ENCODE peak calls at places on chromosomes 12 and 14, in nine cellular contexts. One of them, this sample, is unnamed.

GRCh38 chr12:120754792-120755191 is 29.2 kb downstream of the ACADS start:
- DNase-seq in T47D: no peak
- DNase-seq in stomach: no peak
- DNase-seq in stimulated activated CD4-positive, alpha-beta T cell treated with anti-CD3 and anti-CD28 coated beads, Interleukin-12 subunit alpha, Interleukin-12 subunit beta, amount 100 ng/mL, for 48 hours: no peak
- DNase-seq in lower leg skin: no peak
- DNase-seq in AG10803: no peak
- DNase-seq in activated T-helper 1 cell treated with Interleukin-2 at 50 U/mL for 16 hours: no peak
- DNase-seq in GM10248: no peak
- DNase-seq in central memory CD8-positive, alpha-beta T cell: no peak
- DNase-seq in this sample: no peak

GRCh38 chr14:21711360-21711961 is 37.8 kb upstream of the OR4E1 start:
- DNase-seq in T47D: peak; percentile 23
- DNase-seq in stomach: no peak
- DNase-seq in stimulated activated CD4-positive, alpha-beta T cell treated with anti-CD3 and anti-CD28 coated beads, Interleukin-12 subunit alpha, Interleukin-12 subunit beta, amount 100 ng/mL, for 48 hours: no peak
- DNase-seq in lower leg skin: no peak
- DNase-seq in AG10803: peak; percentile 40
- DNase-seq in activated T-helper 1 cell treated with Interleukin-2 at 50 U/mL for 16 hours: no peak
- DNase-seq in GM10248: peak; percentile 52
- DNase-seq in central memory CD8-positive, alpha-beta T cell: no peak
- DNase-seq in this sample: no peak

GRCh38 chr14:28652782-28653181 is 113.8 kb upstream of the FOXG1 start:
- DNase-seq in T47D: no peak
- DNase-seq in stomach: no peak
- DNase-seq in stimulated activated CD4-positive, alpha-beta T cell treated with anti-CD3 and anti-CD28 coated beads, Interleukin-12 subunit alpha, Interleukin-12 subunit beta, amount 100 ng/mL, for 48 hours: no peak
- DNase-seq in lower leg skin: no peak
- DNase-seq in AG10803: peak; percentile 7
- DNase-seq in activated T-helper 1 cell treated with Interleukin-2 at 50 U/mL for 16 hours: no peak
- DNase-seq in GM10248: no peak
- DNase-seq in central memory CD8-positive, alpha-beta T cell: no peak
- DNase-seq in this sample: no peak

GRCh38 chr14:60250318-60251035 is 1.5 kb downstream of the PPM1A start:
- DNase-seq in T47D: no peak
- DNase-seq in stomach: no peak
- DNase-seq in stimulated activated CD4-positive, alpha-beta T cell treated with anti-CD3 and anti-CD28 coated beads, Interleukin-12 subunit alpha, Interleukin-12 subunit beta, amount 100 ng/mL, for 48 hours: no peak
- DNase-seq in lower leg skin: no peak
- DNase-seq in AG10803: peak; percentile 12
- DNase-seq in activated T-helper 1 cell treated with Interleukin-2 at 50 U/mL for 16 hours: no peak
- DNase-seq in GM10248: no peak
- DNase-seq in central memory CD8-positive, alpha-beta T cell: no peak
- DNase-seq in this sample: no peak

GRCh38 chr14:91694643-91695042 is 37.2 kb downstream of the CATSPERB start:
- DNase-seq in T47D: no peak
- DNase-seq in stomach: no peak
- DNase-seq in stimulated activated CD4-positive, alpha-beta T cell treated with anti-CD3 and anti-CD28 coated beads, Interleukin-12 subunit alpha, Interleukin-12 subunit beta, amount 100 ng/mL, for 48 hours: no peak
- DNase-seq in lower leg skin: no peak
- DNase-seq in AG10803: no peak
- DNase-seq in activated T-helper 1 cell treated with Interleukin-2 at 50 U/mL for 16 hours: no peak
- DNase-seq in GM10248: no peak
- DNase-seq in central memory CD8-positive, alpha-beta T cell: no peak
- DNase-seq in this sample: no peak

GRCh38 chr14:94593376-94593748 is 12.1 kb downstream of the SERPINA5 start:
- DNase-seq in T47D: no peak
- DNase-seq in stomach: no peak
- DNase-seq in stimulated activated CD4-positive, alpha-beta T cell treated with anti-CD3 and anti-CD28 coated beads, Interleukin-12 subunit alpha, Interleukin-12 subunit beta, amount 100 ng/mL, for 48 hours: no peak
- DNase-seq in lower leg skin: no peak
- DNase-seq in AG10803: no peak
- DNase-seq in activated T-helper 1 cell treated with Interleukin-2 at 50 U/mL for 16 hours: no peak
- DNase-seq in GM10248: no peak
- DNase-seq in central memory CD8-positive, alpha-beta T cell: no peak
- DNase-seq in this sample: no peak

GRCh38 chr14:54967496-54967895 is 59.4 kb downstream of the WDHD1 start:
- DNase-seq in T47D: no peak
- DNase-seq in stomach: no peak
- DNase-seq in stimulated activated CD4-positive, alpha-beta T cell treated with anti-CD3 and anti-CD28 coated beads, Interleukin-12 subunit alpha, Interleukin-12 subunit beta, amount 100 ng/mL, for 48 hours: no peak
- DNase-seq in lower leg skin: no peak
- DNase-seq in AG10803: no peak
- DNase-seq in activated T-helper 1 cell treated with Interleukin-2 at 50 U/mL for 16 hours: no peak
- DNase-seq in GM10248: no peak
- DNase-seq in central memory CD8-positive, alpha-beta T cell: no peak
- DNase-seq in this sample: no peak

GRCh38 chr12:47547077-47547476 is 158.8 kb downstream of the RPAP3 start:
- DNase-seq in T47D: no peak
- DNase-seq in stomach: no peak
- DNase-seq in stimulated activated CD4-positive, alpha-beta T cell treated with anti-CD3 and anti-CD28 coated beads, Interleukin-12 subunit alpha, Interleukin-12 subunit beta, amount 100 ng/mL, for 48 hours: no peak
- DNase-seq in lower leg skin: no peak
- DNase-seq in AG10803: peak; percentile 51
- DNase-seq in activated T-helper 1 cell treated with Interleukin-2 at 50 U/mL for 16 hours: no peak
- DNase-seq in GM10248: no peak
- DNase-seq in central memory CD8-positive, alpha-beta T cell: no peak
- DNase-seq in this sample: no peak

GRCh38 chr12:2084553-2085296 is 31.9 kb downstream of the CACNA1C start:
- DNase-seq in T47D: no peak
- DNase-seq in stomach: no peak
- DNase-seq in stimulated activated CD4-positive, alpha-beta T cell treated with anti-CD3 and anti-CD28 coated beads, Interleukin-12 subunit alpha, Interleukin-12 subunit beta, amount 100 ng/mL, for 48 hours: no peak
- DNase-seq in lower leg skin: peak; percentile 29
- DNase-seq in AG10803: peak; percentile 77
- DNase-seq in activated T-helper 1 cell treated with Interleukin-2 at 50 U/mL for 16 hours: no peak
- DNase-seq in GM10248: no peak
- DNase-seq in central memory CD8-positive, alpha-beta T cell: no peak
- DNase-seq in this sample: no peak

GRCh38 chr14:103101964-103102688 is 7.6 kb downstream of the EXOC3L4 start:
- DNase-seq in T47D: no peak
- DNase-seq in stomach: no peak
- DNase-seq in stimulated activated CD4-positive, alpha-beta T cell treated with anti-CD3 and anti-CD28 coated beads, Interleukin-12 subunit alpha, Interleukin-12 subunit beta, amount 100 ng/mL, for 48 hours: no peak
- DNase-seq in lower leg skin: no peak
- DNase-seq in AG10803: no peak
- DNase-seq in activated T-helper 1 cell treated with Interleukin-2 at 50 U/mL for 16 hours: no peak
- DNase-seq in GM10248: no peak
- DNase-seq in central memory CD8-positive, alpha-beta T cell: no peak
- DNase-seq in this sample: no peak

This sample was measured in posterior cingulate gyrus.